ENCODE peak calls at places on chromosomes 11 and 22, in ten cellular contexts. Y is IMR-90; J is ELR; N is HS-5; T is T-helper 1 cell; L is foreskin fibroblast; H is activated CD4-positive, alpha-beta T cell treated with anti-CD3 and anti-CD28 coated beads for 24 hours; P is HFF-Myc; U is NCI-H2081 treated with DMSO at 0.1 percent for 48 hours; V is H7. C is an unnamed sample.

GRCh38 chr11:112163875-112164521 is at the start of gene IL18:
- DNase-seq in Y (no peak), J (no peak), N (no peak), T (no peak), L (peak; percentile 4), H (no peak), P (no peak), U (no peak), V (peak; percentile 69), C (no peak)

GRCh38 chr11:72274435-72274834 is 30.5 kb upstream of the PHOX2A start:
- DNase-seq in Y (peak; percentile 19), J (no peak), N (no peak), T (no peak), L (peak; percentile 16), H (no peak), P (no peak), U (no peak), V (no peak), C (no peak)

GRCh38 chr11:63242089-63242762 is 1.2 kb downstream of the SLC22A25 start:
- DNase-seq in Y (no peak), J (no peak), N (no peak), T (no peak), L (no peak), H (no peak), P (no peak), U (no peak), V (no peak), C (no peak)

GRCh38 chr11:82007536-82007935 is 726.1 kb downstream of the FAM181B start:
- DNase-seq in Y (no peak), J (no peak), N (no peak), T (no peak), L (no peak), H (no peak), P (no peak), U (no peak), V (no peak), C (no peak)

GRCh38 chr11:78419327-78419726 is 1.7 kb upstream of the GAB2 start:
- DNase-seq in Y (peak; percentile 99), J (peak; percentile 89), N (peak; percentile 92), T (no peak), L (peak; percentile 94), H (no peak), P (no peak), U (no peak), V (no peak), C (no peak)

GRCh38 chr22:38135133-38135706 is 24.7 kb upstream of the BAIAP2L2 start:
- DNase-seq in Y (peak; percentile 90), J (peak; percentile 96), N (peak; percentile 67), T (no peak), L (peak; percentile 92), H (no peak), P (peak; percentile 62), U (no peak), V (peak; percentile 14), C (peak; percentile 21)

GRCh38 chr11:62502030-62502730 is 44.4 kb downstream of the AHNAK start:
- DNase-seq in Y (no peak), J (no peak), N (no peak), T (no peak), L (no peak), H (no peak), P (no peak), U (no peak), V (no peak), C (no peak)

GRCh38 chr11:118606157-118606843 is 1.1 kb upstream of the PHLDB1 start:
- DNase-seq in Y (no peak), J (no peak), N (no peak), T (no peak), L (no peak), H (no peak), P (no peak), U (no peak), V (peak; percentile 63), C (no peak)

GRCh38 chr11:76763573-76764348 is 19.4 kb upstream of the TSKU start:
- DNase-seq in Y (peak; percentile 95), J (peak; percentile 89), N (no peak), T (no peak), L (peak; percentile 71), H (no peak), P (peak; percentile 70), U (no peak), V (no peak), C (no peak)

GRCh38 chr11:92653448-92653847 is 316.0 kb upstream of the MTNR1B start:
- DNase-seq in Y (no peak), J (no peak), N (no peak), T (no peak), L (no peak), H (no peak), P (peak; percentile 1), U (no peak), V (no peak), C (no peak)

GRCh38 chr11:120564573-120565301 is 53.2 kb downstream of the GRIK4 start:
- DNase-seq in Y (peak; percentile 75), J (peak; percentile 55), N (no peak), T (no peak), L (peak; percentile 53), H (no peak), P (no peak), U (no peak), V (peak; percentile 84), C (peak; percentile 71)

GRCh38 chr11:15976433-15977045 is 379.8 kb downstream of the SOX6 start:
- DNase-seq in Y (peak; percentile 74), J (peak; percentile 10), N (no peak), T (no peak), L (peak; percentile 30), H (no peak), P (no peak), U (no peak), V (no peak), C (no peak)

GRCh38 chr11:69642549-69642912 is 1.6 kb downstream of the CCND1 start:
- DNase-seq in Y (no peak), J (no peak), N (no peak), T (no peak), L (no peak), H (no peak), P (no peak), U (no peak), V (peak; percentile 83), C (peak; percentile 48)

GRCh38 chr11:70542406-70542805 is 144.1 kb downstream of the CTTN start:
- DNase-seq in Y (no peak), J (no peak), N (no peak), T (no peak), L (no peak), H (no peak), P (no peak), U (no peak), V (peak; percentile 35), C (no peak)

GRCh38 chr11:19087658-19088057 is 27.1 kb upstream of the MRGPRX2 start:
- DNase-seq in Y (peak; percentile 60), J (peak; percentile 92), N (peak; percentile 95), T (no peak), L (peak; percentile 59), H (no peak), P (peak; percentile 45), U (no peak), V (no peak), C (no peak)